ENCODE peak calls at places on chromosome 22, in ten cellular contexts. One of them, this sample, is unnamed.

GRCh38 chr22:50656122-50657070 is 16.2 kb upstream of the SHANK3 start:
- DNase-seq in lower leg skin: no peak
- DNase-seq in esophagus squamous epithelium: no peak
- DNase-seq in testis: no peak
- DNase-seq in A549: peak
- DNase-seq in body of pancreas: peak
- DNase-seq in tibial nerve: no peak
- DNase-seq in HCT116: no peak
- DNase-seq in ovary: no peak
- DNase-seq in NB4: peak
- DNase-seq in this sample: peak

GRCh38 chr22:24567668-24568067 is 11.9 kb downstream of the SNRPD3 start:
- DNase-seq in lower leg skin: no peak
- DNase-seq in esophagus squamous epithelium: no peak
- DNase-seq in testis: no peak
- DNase-seq in A549: no peak
- DNase-seq in body of pancreas: no peak
- DNase-seq in tibial nerve: no peak
- DNase-seq in HCT116: no peak
- DNase-seq in ovary: no peak
- DNase-seq in NB4: no peak
- DNase-seq in this sample: no peak

GRCh38 chr22:38412435-38413084 is 42.4 kb downstream of the KCNJ4 start:
- DNase-seq in lower leg skin: no peak
- DNase-seq in esophagus squamous epithelium: no peak
- DNase-seq in testis: peak
- DNase-seq in A549: peak
- DNase-seq in body of pancreas: peak
- DNase-seq in tibial nerve: no peak
- DNase-seq in HCT116: no peak
- DNase-seq in ovary: peak
- DNase-seq in NB4: no peak
- DNase-seq in this sample: peak

GRCh38 chr22:37032535-37033460 is 13.3 kb downstream of the MPST start:
- DNase-seq in lower leg skin: peak
- DNase-seq in esophagus squamous epithelium: no peak
- DNase-seq in testis: no peak
- DNase-seq in A549: peak
- DNase-seq in body of pancreas: peak
- DNase-seq in tibial nerve: peak
- DNase-seq in HCT116: no peak
- DNase-seq in ovary: peak
- DNase-seq in NB4: peak
- DNase-seq in this sample: peak

GRCh38 chr22:23047742-23048141 is 22.6 kb upstream of the GNAZ start:
- DNase-seq in lower leg skin: no peak
- DNase-seq in esophagus squamous epithelium: no peak
- DNase-seq in testis: no peak
- DNase-seq in A549: no peak
- DNase-seq in body of pancreas: no peak
- DNase-seq in tibial nerve: no peak
- DNase-seq in HCT116: no peak
- DNase-seq in ovary: no peak
- DNase-seq in NB4: no peak
- DNase-seq in this sample: no peak

GRCh38 chr22:39135092-39135896 is 17.2 kb downstream of the CBX7 start:
- DNase-seq in lower leg skin: no peak
- DNase-seq in esophagus squamous epithelium: no peak
- DNase-seq in testis: no peak
- DNase-seq in A549: peak
- DNase-seq in body of pancreas: peak
- DNase-seq in tibial nerve: no peak
- DNase-seq in HCT116: peak
- DNase-seq in ovary: peak
- DNase-seq in NB4: peak
- DNase-seq in this sample: no peak

GRCh38 chr22:38397189-38398097 is 57.6 kb downstream of the KCNJ4 start:
- DNase-seq in lower leg skin: no peak
- DNase-seq in esophagus squamous epithelium: no peak
- DNase-seq in testis: no peak
- DNase-seq in A549: no peak
- DNase-seq in body of pancreas: peak
- DNase-seq in tibial nerve: peak
- DNase-seq in HCT116: no peak
- DNase-seq in ovary: peak
- DNase-seq in NB4: peak
- DNase-seq in this sample: peak

GRCh38 chr22:31789803-31790202 is 36.0 kb downstream of the DEPDC5 start:
- DNase-seq in lower leg skin: no peak
- DNase-seq in esophagus squamous epithelium: no peak
- DNase-seq in testis: no peak
- DNase-seq in A549: no peak
- DNase-seq in body of pancreas: no peak
- DNase-seq in tibial nerve: no peak
- DNase-seq in HCT116: no peak
- DNase-seq in ovary: no peak
- DNase-seq in NB4: no peak
- DNase-seq in this sample: no peak

DNA sequence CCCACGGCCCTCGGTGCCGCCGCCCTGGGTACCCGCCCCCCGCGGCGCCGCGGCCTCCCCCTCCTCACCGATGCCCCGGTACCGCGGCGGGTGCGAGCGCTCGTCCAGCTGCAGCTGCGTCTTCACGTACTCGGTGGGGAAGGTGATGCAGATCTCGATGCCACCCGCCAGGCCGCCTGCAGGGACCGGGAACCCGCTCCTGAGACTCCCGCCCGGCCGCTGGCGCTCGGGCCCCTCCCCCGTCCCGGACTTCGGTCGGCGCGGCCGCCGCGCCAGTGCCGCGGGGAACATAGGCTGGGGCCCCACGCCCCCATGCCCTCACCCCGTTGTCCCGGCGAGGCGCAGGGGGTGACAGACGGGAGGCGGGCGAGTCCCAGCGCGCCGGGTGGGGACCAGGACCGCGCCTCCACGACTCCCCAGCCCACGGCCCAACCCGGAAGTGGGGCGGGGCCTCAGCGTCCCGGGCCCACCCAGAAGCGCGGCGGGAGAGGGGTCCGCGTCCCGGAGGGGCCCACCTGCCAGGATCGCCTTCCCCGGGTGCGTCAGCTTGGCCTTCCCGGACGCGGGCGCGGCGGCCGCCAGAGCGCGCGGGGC is 374 bp downstream of the SLC25A1 start:
- DNase-seq in lower leg skin: no peak
- DNase-seq in esophagus squamous epithelium: no peak
- DNase-seq in testis: peak
- DNase-seq in A549: peak
- DNase-seq in body of pancreas: peak
- DNase-seq in tibial nerve: no peak
- DNase-seq in HCT116: no peak
- DNase-seq in ovary: no peak
- DNase-seq in NB4: peak
- DNase-seq in this sample: no peak
- TF ChIP-seq POLR2A in lower leg skin: no peak
- TF ChIP-seq POLR2A in esophagus squamous epithelium: no peak
- TF ChIP-seq POLR2A in testis: no peak
- TF ChIP-seq POLR2A in A549: peak
- TF ChIP-seq POLR2A in body of pancreas: no peak
- TF ChIP-seq POLR2A in tibial nerve: no peak
- TF ChIP-seq POLR2A in HCT116: no peak
- TF ChIP-seq POLR2A in ovary: no peak
- TF ChIP-seq POLR2A in NB4: no peak
- TF ChIP-seq POLR2A in this sample: no peak

DNA sequence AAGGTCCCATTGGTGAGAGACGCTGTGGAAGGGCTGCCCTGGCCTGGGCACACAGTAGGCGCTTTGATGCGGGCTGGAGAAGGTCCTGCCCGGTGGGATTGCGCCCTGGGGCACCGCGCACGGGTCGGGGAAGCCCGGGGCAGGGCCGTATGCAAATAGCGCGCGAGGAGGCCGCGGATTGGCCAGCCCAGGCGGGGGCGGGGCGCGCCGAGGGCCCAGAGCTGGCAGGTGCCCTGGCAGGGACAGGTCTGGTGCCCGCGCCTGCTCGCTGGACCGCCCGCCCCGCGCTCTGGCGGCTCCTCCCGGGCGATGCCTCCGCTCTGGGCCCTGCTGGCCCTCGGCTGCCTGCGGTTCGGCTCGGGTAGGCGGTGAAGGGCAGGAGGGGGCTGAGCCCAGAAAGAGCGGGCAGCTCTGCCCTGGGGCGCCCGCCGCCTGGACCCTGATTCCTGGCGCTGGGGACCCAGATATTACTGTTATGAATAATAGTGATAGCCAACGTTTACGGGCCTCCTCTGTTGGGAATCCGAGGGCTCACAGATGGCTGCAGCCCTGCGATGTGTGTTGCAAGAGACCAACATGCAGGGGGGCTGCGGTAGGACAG is at the start of gene UPK3A:
- DNase-seq in lower leg skin: no peak
- DNase-seq in esophagus squamous epithelium: no peak
- DNase-seq in testis: peak
- DNase-seq in A549: peak
- DNase-seq in body of pancreas: peak
- DNase-seq in tibial nerve: no peak
- DNase-seq in HCT116: peak
- DNase-seq in ovary: peak
- DNase-seq in NB4: peak
- DNase-seq in this sample: no peak
- TF ChIP-seq POLR2A in lower leg skin: no peak
- TF ChIP-seq POLR2A in esophagus squamous epithelium: no peak
- TF ChIP-seq POLR2A in testis: no peak
- TF ChIP-seq POLR2A in A549: no peak
- TF ChIP-seq POLR2A in body of pancreas: no peak
- TF ChIP-seq POLR2A in tibial nerve: no peak
- TF ChIP-seq POLR2A in HCT116: no peak
- TF ChIP-seq POLR2A in ovary: no peak
- TF ChIP-seq POLR2A in NB4: no peak
- TF ChIP-seq POLR2A in this sample: peak

GRCh38 chr22:35230417-35230816 is 26.9 kb upstream of the HMGXB4 start:
- DNase-seq in lower leg skin: no peak
- DNase-seq in esophagus squamous epithelium: no peak
- DNase-seq in testis: no peak
- DNase-seq in A549: no peak
- DNase-seq in body of pancreas: no peak
- DNase-seq in tibial nerve: no peak
- DNase-seq in HCT116: no peak
- DNase-seq in ovary: no peak
- DNase-seq in NB4: no peak
- DNase-seq in this sample: no peak

GRCh38 chr22:35227248-35227647 is 30.0 kb upstream of the HMGXB4 start:
- DNase-seq in lower leg skin: no peak
- DNase-seq in esophagus squamous epithelium: no peak
- DNase-seq in testis: no peak
- DNase-seq in A549: no peak
- DNase-seq in body of pancreas: no peak
- DNase-seq in tibial nerve: no peak
- DNase-seq in HCT116: no peak
- DNase-seq in ovary: no peak
- DNase-seq in NB4: peak
- DNase-seq in this sample: no peak

GRCh38 chr22:35229865-35230264 is 27.4 kb upstream of the HMGXB4 start:
- DNase-seq in lower leg skin: no peak
- DNase-seq in esophagus squamous epithelium: no peak
- DNase-seq in testis: no peak
- DNase-seq in A549: no peak
- DNase-seq in body of pancreas: no peak
- DNase-seq in tibial nerve: no peak
- DNase-seq in HCT116: no peak
- DNase-seq in ovary: no peak
- DNase-seq in NB4: no peak
- DNase-seq in this sample: no peak

GRCh38 chr22:35231585-35232084 is 25.7 kb upstream of the HMGXB4 start:
- DNase-seq in lower leg skin: no peak
- DNase-seq in esophagus squamous epithelium: no peak
- DNase-seq in testis: peak
- DNase-seq in A549: peak
- DNase-seq in body of pancreas: peak
- DNase-seq in tibial nerve: peak
- DNase-seq in HCT116: peak
- DNase-seq in ovary: peak
- DNase-seq in NB4: peak
- DNase-seq in this sample: peak

DNA sequence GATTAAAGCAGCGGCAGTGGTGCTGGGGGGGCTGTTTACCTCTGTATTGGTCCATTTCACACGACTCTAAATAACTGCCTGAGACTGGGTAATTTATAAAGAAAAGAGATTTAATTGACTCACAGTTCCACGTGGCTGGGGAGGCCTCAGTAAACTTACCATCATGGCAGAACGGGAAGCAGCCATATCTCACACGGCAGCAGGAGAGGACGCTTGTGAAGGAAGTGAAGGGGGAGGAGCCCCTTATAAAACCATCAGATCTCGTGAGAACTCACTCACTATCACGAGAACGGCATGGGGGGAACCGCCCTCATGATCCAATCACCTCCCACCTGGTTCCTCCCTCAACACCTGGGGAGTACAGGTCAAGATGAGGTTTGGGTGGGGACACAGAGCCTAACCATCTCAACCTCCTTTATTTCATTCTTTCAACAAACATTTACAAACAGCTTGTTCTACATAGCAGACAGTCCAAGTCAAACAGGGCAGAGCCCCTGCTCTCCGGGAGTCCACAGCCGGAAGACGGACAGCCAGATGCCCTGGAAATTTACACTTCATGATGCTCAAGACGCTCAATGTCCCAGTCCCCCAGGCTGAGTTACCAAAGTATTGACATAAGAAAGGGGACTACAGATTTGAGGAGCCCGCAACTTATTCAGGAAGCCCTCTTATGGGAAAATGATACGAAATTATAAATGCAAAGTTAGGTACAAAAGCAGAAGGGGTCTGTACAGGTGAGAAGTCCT is 26.3 kb upstream of the HMGXB4 start:
- DNase-seq in lower leg skin: no peak
- DNase-seq in esophagus squamous epithelium: no peak
- DNase-seq in testis: peak
- DNase-seq in A549: no peak
- DNase-seq in body of pancreas: no peak
- DNase-seq in tibial nerve: no peak
- DNase-seq in HCT116: peak
- DNase-seq in ovary: no peak
- DNase-seq in NB4: peak
- DNase-seq in this sample: no peak
- TF ChIP-seq POLR2A in lower leg skin: no peak
- TF ChIP-seq POLR2A in esophagus squamous epithelium: no peak
- TF ChIP-seq POLR2A in testis: no peak
- TF ChIP-seq POLR2A in A549: no peak
- TF ChIP-seq POLR2A in body of pancreas: no peak
- TF ChIP-seq POLR2A in tibial nerve: no peak
- TF ChIP-seq POLR2A in HCT116: peak
- TF ChIP-seq POLR2A in ovary: no peak
- TF ChIP-seq POLR2A in NB4: peak
- TF ChIP-seq POLR2A in this sample: no peak

GRCh38 chr22:20494978-20495860 is at the start of gene KLHL22:
- DNase-seq in lower leg skin: no peak
- DNase-seq in esophagus squamous epithelium: no peak
- DNase-seq in testis: no peak
- DNase-seq in A549: no peak
- DNase-seq in body of pancreas: peak
- DNase-seq in tibial nerve: peak
- DNase-seq in HCT116: no peak
- DNase-seq in ovary: no peak
- DNase-seq in NB4: peak
- DNase-seq in this sample: peak

GRCh38 chr22:20498913-20499312 is 3.3 kb upstream of the KLHL22 start:
- DNase-seq in lower leg skin: no peak
- DNase-seq in esophagus squamous epithelium: no peak
- DNase-seq in testis: no peak
- DNase-seq in A549: no peak
- DNase-seq in body of pancreas: no peak
- DNase-seq in tibial nerve: no peak
- DNase-seq in HCT116: no peak
- DNase-seq in ovary: no peak
- DNase-seq in NB4: no peak
- DNase-seq in this sample: no peak

GRCh38 chr22:20499769-20500168 is 4.2 kb upstream of the KLHL22 start:
- DNase-seq in lower leg skin: no peak
- DNase-seq in esophagus squamous epithelium: no peak
- DNase-seq in testis: no peak
- DNase-seq in A549: no peak
- DNase-seq in body of pancreas: no peak
- DNase-seq in tibial nerve: no peak
- DNase-seq in HCT116: no peak
- DNase-seq in ovary: no peak
- DNase-seq in NB4: no peak
- DNase-seq in this sample: no peak

GRCh38 chr22:20497426-20497825 is 1.8 kb upstream of the KLHL22 start:
- DNase-seq in lower leg skin: no peak
- DNase-seq in esophagus squamous epithelium: no peak
- DNase-seq in testis: no peak
- DNase-seq in A549: no peak
- DNase-seq in body of pancreas: no peak
- DNase-seq in tibial nerve: no peak
- DNase-seq in HCT116: no peak
- DNase-seq in ovary: no peak
- DNase-seq in NB4: no peak
- DNase-seq in this sample: no peak

GRCh38 chr22:20495861-20496681 is 476 bp upstream of the KLHL22 start:
- DNase-seq in lower leg skin: peak
- DNase-seq in esophagus squamous epithelium: peak
- DNase-seq in testis: peak
- DNase-seq in A549: peak
- DNase-seq in body of pancreas: peak
- DNase-seq in tibial nerve: peak
- DNase-seq in HCT116: peak
- DNase-seq in ovary: peak
- DNase-seq in NB4: peak
- DNase-seq in this sample: peak
- TF ChIP-seq POLR2A in lower leg skin: no peak
- TF ChIP-seq POLR2A in esophagus squamous epithelium: no peak
- TF ChIP-seq POLR2A in testis: no peak
- TF ChIP-seq POLR2A in A549: peak
- TF ChIP-seq POLR2A in body of pancreas: peak
- TF ChIP-seq POLR2A in tibial nerve: peak
- TF ChIP-seq POLR2A in HCT116: peak
- TF ChIP-seq POLR2A in ovary: peak
- TF ChIP-seq POLR2A in NB4: no peak
- TF ChIP-seq POLR2A in this sample: peak

This sample was measured in uterus.